ENCODE peak calls at places on chromosomes 13 and 19, in seven cellular contexts. I is uterus, H is Peyer's patch, V is adrenal gland, O is heart right ventricle, N is tibial nerve, P is NT2/D1. D is an unnamed sample.

GRCh38 chr13:77872995-77873394 is 45.6 kb downstream of the EDNRB start:
- DNase-seq in P (no peak), H (no peak), V (no peak), O (no peak), I (no peak), N (no peak), D (no peak)

GRCh38 chr13:23467048-23467931 is 33.8 kb upstream of the SACS start:
- DNase-seq in N (no peak), P (no peak), H (no peak), V (peak; percentile 17), I (no peak), O (no peak), D (no peak)

GRCh38 chr19:28297036-28297435 is 915.9 kb downstream of the UQCRFS1 start:
- DNase-seq in P (no peak), O (no peak), H (no peak), V (no peak), I (no peak), N (no peak), D (no peak)

GRCh38 chr19:8640402-8641004 is 10.1 kb downstream of the NFILZ start:
- DNase-seq in O (peak; percentile 18), N (no peak), P (no peak), I (peak; percentile 19), V (peak; percentile 27), H (no peak), D (peak; percentile 54)

GRCh38 chr19:37907735-37908066 is 693 bp downstream of the SIPA1L3 start:
- DNase-seq in O (no peak), P (no peak), I (no peak), V (no peak), H (no peak), N (no peak), D (no peak)

GRCh38 chr19:48659768-48660167 is 13.0 kb downstream of the NTN5 start:
- DNase-seq in I (no peak), N (no peak), O (no peak), P (no peak), H (no peak), V (no peak), D (peak; percentile 74)

GRCh38 chr13:72696590-72696989 is 30.8 kb downstream of the MZT1 start:
- DNase-seq in P (no peak), H (no peak), I (no peak), V (no peak), O (no peak), N (no peak), D (no peak)

GRCh38 chr19:54905411-54905810 is 537 bp upstream of the NCR1 start:
- DNase-seq in N (no peak), V (no peak), P (no peak), H (no peak), I (no peak), O (no peak), D (no peak)

GRCh38 chr19:55406869-55407624 is 541 bp downstream of the UBE2S start:
- DNase-seq in V (peak; percentile 51), P (no peak), N (no peak), O (no peak), H (no peak), I (peak; percentile 40), D (peak; percentile 37)

GRCh38 chr13:112998506-112999280 is 29.7 kb downstream of the MCF2L start:
- DNase-seq in O (no peak), I (no peak), N (no peak), P (no peak), V (no peak), H (no peak), D (no peak)

GRCh38 chr19:20969898-20970297 is 46.8 kb downstream of the ZNF85 start:
- DNase-seq in H (no peak), N (no peak), V (no peak), I (no peak), P (no peak), O (no peak), D (no peak)

GRCh38 chr13:79194727-79195126 is 211.3 kb downstream of the RBM26 start:
- DNase-seq in I (no peak), H (peak; percentile 21), O (no peak), N (no peak), V (no peak), P (no peak), D (no peak)
- H3K4me3 ChIP-seq in I (no peak overlapping the region), H (no peak overlapping the region), O (no peak overlapping the region), N (no peak overlapping the region), V (no peak overlapping the region), P (no peak overlapping the region), D (no peak overlapping the region)

DNA sequence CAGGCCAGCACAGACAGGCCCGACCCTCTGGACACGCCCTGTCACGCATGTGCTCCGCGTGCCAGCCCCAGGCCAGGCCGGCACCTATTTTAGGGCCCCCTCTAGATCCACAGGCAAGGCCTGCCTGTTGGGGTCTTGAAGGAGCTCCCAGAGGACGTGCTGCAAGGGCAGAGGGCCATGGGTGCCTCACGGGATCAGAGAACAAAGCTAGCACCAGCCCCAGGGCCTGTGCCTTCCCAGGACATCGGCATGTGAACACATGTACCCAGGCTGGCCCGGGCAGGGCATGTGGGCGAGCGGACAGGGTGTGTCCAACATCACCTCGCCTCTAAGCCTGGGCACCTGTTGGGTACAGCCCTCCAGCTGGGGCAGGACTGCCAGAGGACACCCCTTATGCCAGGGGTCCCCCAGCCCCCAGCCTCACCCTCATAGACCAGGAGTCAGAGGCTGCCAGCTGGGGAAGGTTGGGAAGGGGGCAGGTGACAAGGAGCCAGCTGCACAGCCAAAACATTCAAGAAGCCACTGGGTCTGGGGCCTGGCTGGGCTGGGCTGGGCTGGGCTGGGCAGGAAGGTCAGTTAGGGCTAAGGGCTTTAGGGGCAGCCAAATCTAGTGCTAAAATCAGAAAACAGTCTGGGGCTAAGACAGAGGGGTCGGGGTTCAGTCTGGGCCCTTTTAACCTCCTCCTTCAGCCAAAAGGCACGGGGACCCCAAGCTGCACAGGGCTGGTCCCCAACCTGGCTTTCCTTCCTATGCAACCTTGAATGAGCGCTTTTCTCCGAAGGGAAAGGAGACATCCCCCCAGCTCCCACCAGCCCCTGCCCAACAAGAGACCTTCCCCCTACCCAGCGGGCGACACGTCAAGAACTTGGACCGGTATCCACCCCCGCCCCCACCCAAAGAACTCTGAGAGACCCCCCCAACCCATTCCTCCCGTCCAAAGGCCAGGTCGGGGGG is 35.3 kb upstream of the NANOS3 start:
- DNase-seq in O (no peak), V (peak; percentile 52), N (no peak), P (no peak), I (no peak), H (no peak), D (peak; percentile 75)
- H3K4me1 ChIP-seq in O (peaks cover 43% of the 10 kb centered on the region), V (peaks cover 24% of the 10 kb centered on the region), N (no peaks in the 10 kb centered on the region), P (peaks cover 40% of the 10 kb centered on the region), I (peaks cover 4% of the 10 kb centered on the region), H (peaks cover 69% of the 10 kb centered on the region), D (peaks cover 11% of the 10 kb centered on the region)

GRCh38 chr13:49356224-49356623 is 87.6 kb downstream of the CAB39L start:
- DNase-seq in H (no peak), I (no peak), O (no peak), N (no peak), P (no peak), V (no peak), D (no peak)
- H3K4me3 ChIP-seq in H (no peak overlapping the region), I (no peak overlapping the region), O (no peak overlapping the region), N (no peak overlapping the region), P (no peak overlapping the region), V (no peak overlapping the region), D (no peak overlapping the region)

GRCh38 chr19:4502282-4503223 is 15.7 kb downstream of the PLIN4 start:
- DNase-seq in H (no peak), N (no peak), I (no peak), P (no peak), O (no peak), V (no peak), D (no peak)
- H3K4me1 ChIP-seq in H (no peaks in the 10 kb centered on the region), N (no peaks in the 10 kb centered on the region), I (no peaks in the 10 kb centered on the region), P (peaks cover 13% of the 10 kb centered on the region), O (peaks cover 11% of the 10 kb centered on the region), V (no peaks in the 10 kb centered on the region), D (no peaks in the 10 kb centered on the region)

GRCh38 chr13:79483302-79483701 is 2.3 kb downstream of the NDFIP2 start:
- DNase-seq in I (no peak), N (no peak), P (no peak), V (no peak), H (no peak), O (no peak), D (no peak)
- H3K4me3 ChIP-seq in I (no peak overlapping the region), N (no peak overlapping the region), P (no peak overlapping the region), V (no peak overlapping the region), H (peak overlapping the region; percentile 74), O (no peak overlapping the region), D (no peak overlapping the region)

GRCh38 chr13:36888645-36889044 is 31.4 kb downstream of the SMAD9 start:
- DNase-seq in O (no peak), N (no peak), V (no peak), P (no peak), I (no peak), H (no peak), D (no peak)
- H3K4me1 ChIP-seq in O (no peaks in the 10 kb centered on the region), N (no peaks in the 10 kb centered on the region), V (no peaks in the 10 kb centered on the region), P (no peaks in the 10 kb centered on the region), I (no peaks in the 10 kb centered on the region), H (peaks cover 5% of the 10 kb centered on the region), D (peaks cover 3% of the 10 kb centered on the region)

DNA sequence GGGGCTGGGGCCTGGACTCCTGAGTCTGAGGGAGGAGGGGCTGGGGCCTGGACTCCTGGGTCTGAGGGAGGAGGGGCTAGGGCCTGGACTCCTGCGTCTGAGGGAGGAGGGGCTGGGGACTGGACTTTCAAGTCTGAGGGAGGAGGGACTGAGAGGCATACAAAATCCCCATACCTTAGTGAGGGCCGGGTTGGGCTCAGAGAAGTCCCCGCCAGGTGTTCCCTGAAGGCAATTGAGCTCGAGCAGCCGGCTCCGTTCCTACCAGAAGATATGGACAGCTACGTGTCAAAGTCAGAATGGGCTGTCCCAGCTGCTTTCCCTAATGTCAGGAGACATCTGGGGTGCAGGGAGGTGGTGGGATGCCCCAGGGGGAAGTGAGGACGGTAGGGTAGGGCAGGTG is 9.5 kb downstream of the PHLDB3 start:
- DNase-seq in O (no peak), N (no peak), H (no peak), V (no peak), P (no peak), I (no peak), D (no peak)
- H3K4me3 ChIP-seq in O (no peak overlapping the region), N (no peak overlapping the region), H (no peak overlapping the region), V (no peak overlapping the region), P (no peak overlapping the region), I (no peak overlapping the region), D (no peak overlapping the region)

DNA sequence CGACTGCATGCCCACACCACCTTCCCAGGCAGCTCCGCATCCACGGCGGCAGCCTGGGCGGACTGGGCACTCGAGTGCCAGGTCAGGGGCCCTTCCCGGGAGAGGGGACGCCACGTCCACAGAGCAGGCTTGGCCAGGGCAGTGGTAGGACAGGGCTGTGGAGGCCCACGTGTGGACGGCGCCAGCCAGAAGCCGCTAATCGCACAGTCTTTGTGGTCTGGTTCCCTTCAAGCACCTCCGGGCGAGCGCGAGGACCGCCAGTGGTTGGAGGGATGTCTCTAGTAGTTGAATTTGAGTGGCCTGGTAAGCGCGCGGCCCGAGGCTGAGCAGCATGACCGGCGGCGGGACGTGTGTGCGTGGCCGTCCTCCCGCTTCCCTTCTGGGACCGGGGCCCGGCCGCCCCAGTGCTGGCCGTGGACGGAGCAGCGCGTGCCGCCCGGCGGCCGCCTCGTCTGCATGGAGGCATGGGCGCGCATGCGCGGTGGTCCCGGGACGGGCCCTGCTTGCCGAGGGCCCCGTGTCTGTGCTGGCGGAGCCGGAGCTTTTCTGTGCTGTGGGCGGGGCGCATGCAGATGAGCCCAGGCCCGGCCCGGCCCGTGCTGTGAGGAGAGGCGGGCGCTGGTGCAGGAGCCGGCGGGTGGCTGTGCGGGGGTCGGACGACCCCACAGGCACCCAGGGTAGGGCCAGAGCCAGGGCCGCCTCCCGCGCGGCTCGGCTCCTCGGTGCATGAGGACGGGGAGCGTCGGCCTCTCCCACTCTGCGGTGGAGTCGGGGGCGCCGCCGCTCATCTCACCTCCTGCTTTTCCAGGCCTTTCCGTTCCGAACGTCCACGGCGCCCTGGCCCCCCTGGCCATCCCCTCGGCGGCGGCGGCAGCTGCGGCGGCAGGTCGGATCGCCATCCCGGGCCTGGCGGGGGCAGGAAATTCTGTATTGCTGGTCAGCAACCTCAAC is 8.6 kb downstream of the PTBP1 start:
- DNase-seq in P (no peak), N (no peak), H (no peak), V (no peak), I (no peak), O (no peak), D (no peak)
- H3K4me1 ChIP-seq in P (peaks cover 44% of the 10 kb centered on the region), N (peaks cover 6% of the 10 kb centered on the region), H (peaks cover 30% of the 10 kb centered on the region), V (peaks cover 18% of the 10 kb centered on the region), I (peaks cover 18% of the 10 kb centered on the region), O (peaks cover 36% of the 10 kb centered on the region), D (peaks cover 12% of the 10 kb centered on the region)

D was measured in lung.